ENCODE peak calls at places on chromosome 1, in nine cellular contexts. J is NCI-H1092 treated with DMSO at 0.1 percent for 48 hours; E is NT2/D1; G is GM19239; U is stimulated activated naive CD4-positive, alpha-beta T cell treated with Interleukin-2 at 50 U/mL for 16 hours; M is AG08395; W is GM04504; O is GOT3; Q is omental fat pad. R is an unnamed sample.

GRCh38 chr1:41357451-41358151 is 3.6 kb upstream of the FOXO6 start:
- DNase-seq in U (no peak), Q (no peak), E (no peak), O (no peak), J (no peak), M (no peak), W (no peak), G (no peak), R (no peak)

GRCh38 chr1:167165948-167166702 is 54.6 kb upstream of the POU2F1 start:
- DNase-seq in M (no peak), G (no peak), W (no peak), U (no peak), Q (no peak), J (peak), E (peak), O (no peak), R (no peak)

GRCh38 chr1:161305872-161306519 is 3.8 kb downstream of the MPZ start:
- DNase-seq in M (peak), O (peak), U (peak), E (peak), G (peak), Q (peak), W (no peak), J (peak), R (peak)

GRCh38 chr1:234558186-234558836 is 51.7 kb downstream of the IRF2BP2 start:
- DNase-seq in O (no peak), U (no peak), M (no peak), J (no peak), W (no peak), Q (no peak), G (no peak), E (no peak), R (no peak)

GRCh38 chr1:156160744-156161181 is 7.4 kb downstream of the SEMA4A start:
- DNase-seq in G (peak), O (no peak), U (peak), J (peak), Q (peak), E (peak), W (no peak), M (peak), R (no peak)

GRCh38 chr1:113103048-113103447 is 30.1 kb downstream of the LRIG2 start:
- DNase-seq in Q (no peak), E (no peak), W (no peak), O (no peak), G (no peak), U (no peak), M (no peak), J (no peak), R (no peak)

GRCh38 chr1:225578247-225578646 is 74.7 kb downstream of the ENAH start:
- DNase-seq in E (no peak), G (no peak), O (no peak), J (no peak), Q (no peak), W (no peak), M (no peak), U (no peak), R (no peak)

GRCh38 chr1:248924696-248925532 is 18.9 kb downstream of the PGBD2 start:
- DNase-seq in W (no peak), O (peak), U (peak), M (peak), J (peak), Q (no peak), G (no peak), E (no peak), R (peak)

R was measured in GM12864.